ENCODE peak calls at places on chromosomes 5 and 9, in nine cellular contexts. One of them, this sample, is unnamed.

GRCh38 chr9:71909887-71910601 is 949 bp downstream of the ABHD17B start:
- DNase-seq in activated CD8-positive, alpha-beta memory T cell treated with anti-CD3 and anti-CD28 coated beads for 24 hours: peak
- DNase-seq in T-cell: peak
- DNase-seq in Right ventricle myocardium superior: peak
- DNase-seq in activated CD4-positive, alpha-beta T cell treated with anti-CD3 and anti-CD28 coated beads for 48 hours: peak
- DNase-seq in T-helper 1 cell: peak
- DNase-seq in NCI-H774: peak
- DNase-seq in NCI-H748 treated with DMSO at 0.1 percent for 48 hours: peak
- DNase-seq in G401: peak
- DNase-seq in this sample: peak

GRCh38 chr5:95647886-95648860 is 1.6 kb downstream of the RFESD start:
- DNase-seq in activated CD8-positive, alpha-beta memory T cell treated with anti-CD3 and anti-CD28 coated beads for 24 hours: no peak
- DNase-seq in T-cell: no peak
- DNase-seq in Right ventricle myocardium superior: no peak
- DNase-seq in activated CD4-positive, alpha-beta T cell treated with anti-CD3 and anti-CD28 coated beads for 48 hours: no peak
- DNase-seq in T-helper 1 cell: no peak
- DNase-seq in NCI-H774: no peak
- DNase-seq in NCI-H748 treated with DMSO at 0.1 percent for 48 hours: no peak
- DNase-seq in G401: peak
- DNase-seq in this sample: no peak

GRCh38 chr5:73118331-73119011 is 1.9 kb upstream of the TMEM171 start:
- DNase-seq in activated CD8-positive, alpha-beta memory T cell treated with anti-CD3 and anti-CD28 coated beads for 24 hours: no peak
- DNase-seq in T-cell: no peak
- DNase-seq in Right ventricle myocardium superior: no peak
- DNase-seq in activated CD4-positive, alpha-beta T cell treated with anti-CD3 and anti-CD28 coated beads for 48 hours: no peak
- DNase-seq in T-helper 1 cell: no peak
- DNase-seq in NCI-H774: peak
- DNase-seq in NCI-H748 treated with DMSO at 0.1 percent for 48 hours: no peak
- DNase-seq in G401: no peak
- DNase-seq in this sample: no peak

GRCh38 chr5:113487779-113488644 is at the start of gene MCC:
- DNase-seq in activated CD8-positive, alpha-beta memory T cell treated with anti-CD3 and anti-CD28 coated beads for 24 hours: peak
- DNase-seq in T-cell: peak
- DNase-seq in Right ventricle myocardium superior: peak
- DNase-seq in activated CD4-positive, alpha-beta T cell treated with anti-CD3 and anti-CD28 coated beads for 48 hours: peak
- DNase-seq in T-helper 1 cell: peak
- DNase-seq in NCI-H774: peak
- DNase-seq in NCI-H748 treated with DMSO at 0.1 percent for 48 hours: peak
- DNase-seq in G401: peak
- DNase-seq in this sample: peak

GRCh38 chr5:114360816-114361723 is 800 bp upstream of the KCNN2 start:
- DNase-seq in activated CD8-positive, alpha-beta memory T cell treated with anti-CD3 and anti-CD28 coated beads for 24 hours: no peak
- DNase-seq in T-cell: no peak
- DNase-seq in Right ventricle myocardium superior: peak
- DNase-seq in activated CD4-positive, alpha-beta T cell treated with anti-CD3 and anti-CD28 coated beads for 48 hours: peak
- DNase-seq in T-helper 1 cell: no peak
- DNase-seq in NCI-H774: no peak
- DNase-seq in NCI-H748 treated with DMSO at 0.1 percent for 48 hours: peak
- DNase-seq in G401: peak
- DNase-seq in this sample: no peak

GRCh38 chr9:21095561-21095960 is 17.8 kb upstream of the IFNB1 start:
- DNase-seq in activated CD8-positive, alpha-beta memory T cell treated with anti-CD3 and anti-CD28 coated beads for 24 hours: no peak
- DNase-seq in T-cell: no peak
- DNase-seq in Right ventricle myocardium superior: no peak
- DNase-seq in activated CD4-positive, alpha-beta T cell treated with anti-CD3 and anti-CD28 coated beads for 48 hours: no peak
- DNase-seq in T-helper 1 cell: no peak
- DNase-seq in NCI-H774: no peak
- DNase-seq in NCI-H748 treated with DMSO at 0.1 percent for 48 hours: no peak
- DNase-seq in G401: no peak
- DNase-seq in this sample: no peak

GRCh38 chr9:29830815-29831214 is 2257.5 kb upstream of the C9orf72 start:
- DNase-seq in activated CD8-positive, alpha-beta memory T cell treated with anti-CD3 and anti-CD28 coated beads for 24 hours: no peak
- DNase-seq in T-cell: no peak
- DNase-seq in Right ventricle myocardium superior: no peak
- DNase-seq in activated CD4-positive, alpha-beta T cell treated with anti-CD3 and anti-CD28 coated beads for 48 hours: no peak
- DNase-seq in T-helper 1 cell: no peak
- DNase-seq in NCI-H774: no peak
- DNase-seq in NCI-H748 treated with DMSO at 0.1 percent for 48 hours: peak
- DNase-seq in G401: peak
- DNase-seq in this sample: no peak

GRCh38 chr5:57675236-57675635 is 192.6 kb upstream of the ACTBL2 start:
- DNase-seq in activated CD8-positive, alpha-beta memory T cell treated with anti-CD3 and anti-CD28 coated beads for 24 hours: no peak
- DNase-seq in T-cell: no peak
- DNase-seq in Right ventricle myocardium superior: no peak
- DNase-seq in activated CD4-positive, alpha-beta T cell treated with anti-CD3 and anti-CD28 coated beads for 48 hours: no peak
- DNase-seq in T-helper 1 cell: no peak
- DNase-seq in NCI-H774: no peak
- DNase-seq in NCI-H748 treated with DMSO at 0.1 percent for 48 hours: no peak
- DNase-seq in G401: no peak
- DNase-seq in this sample: no peak

GRCh38 chr5:122951658-122952057 is 84.9 kb downstream of the PPIC start:
- DNase-seq in activated CD8-positive, alpha-beta memory T cell treated with anti-CD3 and anti-CD28 coated beads for 24 hours: no peak
- DNase-seq in T-cell: no peak
- DNase-seq in Right ventricle myocardium superior: no peak
- DNase-seq in activated CD4-positive, alpha-beta T cell treated with anti-CD3 and anti-CD28 coated beads for 48 hours: no peak
- DNase-seq in T-helper 1 cell: no peak
- DNase-seq in NCI-H774: no peak
- DNase-seq in NCI-H748 treated with DMSO at 0.1 percent for 48 hours: no peak
- DNase-seq in G401: no peak
- DNase-seq in this sample: no peak

GRCh38 chr5:26807231-26808199 is 230.9 kb downstream of the CDH9 start:
- DNase-seq in activated CD8-positive, alpha-beta memory T cell treated with anti-CD3 and anti-CD28 coated beads for 24 hours: no peak
- DNase-seq in T-cell: no peak
- DNase-seq in Right ventricle myocardium superior: no peak
- DNase-seq in activated CD4-positive, alpha-beta T cell treated with anti-CD3 and anti-CD28 coated beads for 48 hours: no peak
- DNase-seq in T-helper 1 cell: no peak
- DNase-seq in NCI-H774: no peak
- DNase-seq in NCI-H748 treated with DMSO at 0.1 percent for 48 hours: no peak
- DNase-seq in G401: no peak
- DNase-seq in this sample: no peak

GRCh38 chr9:13898957-13899356 is 415.0 kb downstream of the NFIB start:
- DNase-seq in activated CD8-positive, alpha-beta memory T cell treated with anti-CD3 and anti-CD28 coated beads for 24 hours: no peak
- DNase-seq in T-cell: no peak
- DNase-seq in Right ventricle myocardium superior: no peak
- DNase-seq in activated CD4-positive, alpha-beta T cell treated with anti-CD3 and anti-CD28 coated beads for 48 hours: no peak
- DNase-seq in T-helper 1 cell: no peak
- DNase-seq in NCI-H774: no peak
- DNase-seq in NCI-H748 treated with DMSO at 0.1 percent for 48 hours: no peak
- DNase-seq in G401: no peak
- DNase-seq in this sample: no peak

GRCh38 chr9:127943746-127944145 is 6.1 kb upstream of the DPM2 start:
- DNase-seq in activated CD8-positive, alpha-beta memory T cell treated with anti-CD3 and anti-CD28 coated beads for 24 hours: peak
- DNase-seq in T-cell: peak
- DNase-seq in Right ventricle myocardium superior: peak
- DNase-seq in activated CD4-positive, alpha-beta T cell treated with anti-CD3 and anti-CD28 coated beads for 48 hours: peak
- DNase-seq in T-helper 1 cell: peak
- DNase-seq in NCI-H774: peak
- DNase-seq in NCI-H748 treated with DMSO at 0.1 percent for 48 hours: peak
- DNase-seq in G401: peak
- DNase-seq in this sample: peak

GRCh38 chr5:132295505-132296411 is 1.6 kb downstream of the SLC22A4 start:
- DNase-seq in activated CD8-positive, alpha-beta memory T cell treated with anti-CD3 and anti-CD28 coated beads for 24 hours: no peak
- DNase-seq in T-cell: no peak
- DNase-seq in Right ventricle myocardium superior: no peak
- DNase-seq in activated CD4-positive, alpha-beta T cell treated with anti-CD3 and anti-CD28 coated beads for 48 hours: no peak
- DNase-seq in T-helper 1 cell: no peak
- DNase-seq in NCI-H774: no peak
- DNase-seq in NCI-H748 treated with DMSO at 0.1 percent for 48 hours: no peak
- DNase-seq in G401: peak
- DNase-seq in this sample: no peak

GRCh38 chr5:10335711-10336470 is 17.6 kb upstream of the MARCHF6 start:
- DNase-seq in activated CD8-positive, alpha-beta memory T cell treated with anti-CD3 and anti-CD28 coated beads for 24 hours: peak
- DNase-seq in T-cell: no peak
- DNase-seq in Right ventricle myocardium superior: no peak
- DNase-seq in activated CD4-positive, alpha-beta T cell treated with anti-CD3 and anti-CD28 coated beads for 48 hours: no peak
- DNase-seq in T-helper 1 cell: no peak
- DNase-seq in NCI-H774: no peak
- DNase-seq in NCI-H748 treated with DMSO at 0.1 percent for 48 hours: no peak
- DNase-seq in G401: no peak
- DNase-seq in this sample: no peak

GRCh38 chr5:151072234-151073025 is 8.4 kb downstream of the TNIP1 start:
- DNase-seq in activated CD8-positive, alpha-beta memory T cell treated with anti-CD3 and anti-CD28 coated beads for 24 hours: no peak
- DNase-seq in T-cell: no peak
- DNase-seq in Right ventricle myocardium superior: no peak
- DNase-seq in activated CD4-positive, alpha-beta T cell treated with anti-CD3 and anti-CD28 coated beads for 48 hours: no peak
- DNase-seq in T-helper 1 cell: no peak
- DNase-seq in NCI-H774: no peak
- DNase-seq in NCI-H748 treated with DMSO at 0.1 percent for 48 hours: no peak
- DNase-seq in G401: no peak
- DNase-seq in this sample: no peak

GRCh38 chr9:5698004-5698403 is 69.1 kb downstream of the RIC1 start:
- DNase-seq in activated CD8-positive, alpha-beta memory T cell treated with anti-CD3 and anti-CD28 coated beads for 24 hours: no peak
- DNase-seq in T-cell: no peak
- DNase-seq in Right ventricle myocardium superior: no peak
- DNase-seq in activated CD4-positive, alpha-beta T cell treated with anti-CD3 and anti-CD28 coated beads for 48 hours: no peak
- DNase-seq in T-helper 1 cell: no peak
- DNase-seq in NCI-H774: no peak
- DNase-seq in NCI-H748 treated with DMSO at 0.1 percent for 48 hours: no peak
- DNase-seq in G401: no peak
- DNase-seq in this sample: no peak

GRCh38 chr5:126972062-126972895 is 58.1 kb downstream of the MARCHF3 start:
- DNase-seq in activated CD8-positive, alpha-beta memory T cell treated with anti-CD3 and anti-CD28 coated beads for 24 hours: peak
- DNase-seq in T-cell: peak
- DNase-seq in Right ventricle myocardium superior: no peak
- DNase-seq in activated CD4-positive, alpha-beta T cell treated with anti-CD3 and anti-CD28 coated beads for 48 hours: peak
- DNase-seq in T-helper 1 cell: no peak
- DNase-seq in NCI-H774: no peak
- DNase-seq in NCI-H748 treated with DMSO at 0.1 percent for 48 hours: no peak
- DNase-seq in G401: no peak
- DNase-seq in this sample: no peak

GRCh38 chr5:32710859-32711692 is at the start of gene NPR3:
- DNase-seq in activated CD8-positive, alpha-beta memory T cell treated with anti-CD3 and anti-CD28 coated beads for 24 hours: no peak
- DNase-seq in T-cell: no peak
- DNase-seq in Right ventricle myocardium superior: peak
- DNase-seq in activated CD4-positive, alpha-beta T cell treated with anti-CD3 and anti-CD28 coated beads for 48 hours: peak
- DNase-seq in T-helper 1 cell: no peak
- DNase-seq in NCI-H774: no peak
- DNase-seq in NCI-H748 treated with DMSO at 0.1 percent for 48 hours: peak
- DNase-seq in G401: no peak
- DNase-seq in this sample: no peak

GRCh38 chr5:157109744-157110143 is 900 bp upstream of the HAVCR2 start:
- DNase-seq in activated CD8-positive, alpha-beta memory T cell treated with anti-CD3 and anti-CD28 coated beads for 24 hours: no peak
- DNase-seq in T-cell: peak
- DNase-seq in Right ventricle myocardium superior: no peak
- DNase-seq in activated CD4-positive, alpha-beta T cell treated with anti-CD3 and anti-CD28 coated beads for 48 hours: peak
- DNase-seq in T-helper 1 cell: no peak
- DNase-seq in NCI-H774: no peak
- DNase-seq in NCI-H748 treated with DMSO at 0.1 percent for 48 hours: no peak
- DNase-seq in G401: no peak
- DNase-seq in this sample: no peak

GRCh38 chr5:3346111-3346820 is 249.4 kb upstream of the IRX1 start:
- DNase-seq in activated CD8-positive, alpha-beta memory T cell treated with anti-CD3 and anti-CD28 coated beads for 24 hours: no peak
- DNase-seq in T-cell: no peak
- DNase-seq in Right ventricle myocardium superior: no peak
- DNase-seq in activated CD4-positive, alpha-beta T cell treated with anti-CD3 and anti-CD28 coated beads for 48 hours: no peak
- DNase-seq in T-helper 1 cell: no peak
- DNase-seq in NCI-H774: no peak
- DNase-seq in NCI-H748 treated with DMSO at 0.1 percent for 48 hours: no peak
- DNase-seq in G401: no peak
- DNase-seq in this sample: no peak

GRCh38 chr5:1781726-1782384 is 17.8 kb downstream of the MRPL36 start:
- DNase-seq in activated CD8-positive, alpha-beta memory T cell treated with anti-CD3 and anti-CD28 coated beads for 24 hours: no peak
- DNase-seq in T-cell: no peak
- DNase-seq in Right ventricle myocardium superior: peak
- DNase-seq in activated CD4-positive, alpha-beta T cell treated with anti-CD3 and anti-CD28 coated beads for 48 hours: no peak
- DNase-seq in T-helper 1 cell: no peak
- DNase-seq in NCI-H774: no peak
- DNase-seq in NCI-H748 treated with DMSO at 0.1 percent for 48 hours: no peak
- DNase-seq in G401: no peak
- DNase-seq in this sample: no peak

GRCh38 chr5:111584651-111585050 is 72.3 kb upstream of the STARD4 start:
- DNase-seq in activated CD8-positive, alpha-beta memory T cell treated with anti-CD3 and anti-CD28 coated beads for 24 hours: no peak
- DNase-seq in T-cell: no peak
- DNase-seq in Right ventricle myocardium superior: no peak
- DNase-seq in activated CD4-positive, alpha-beta T cell treated with anti-CD3 and anti-CD28 coated beads for 48 hours: no peak
- DNase-seq in T-helper 1 cell: no peak
- DNase-seq in NCI-H774: no peak
- DNase-seq in NCI-H748 treated with DMSO at 0.1 percent for 48 hours: no peak
- DNase-seq in G401: no peak
- DNase-seq in this sample: no peak

GRCh38 chr9:94920439-94920951 is 194.0 kb downstream of the AOPEP start:
- DNase-seq in activated CD8-positive, alpha-beta memory T cell treated with anti-CD3 and anti-CD28 coated beads for 24 hours: no peak
- DNase-seq in T-cell: no peak
- DNase-seq in Right ventricle myocardium superior: peak
- DNase-seq in activated CD4-positive, alpha-beta T cell treated with anti-CD3 and anti-CD28 coated beads for 48 hours: no peak
- DNase-seq in T-helper 1 cell: no peak
- DNase-seq in NCI-H774: no peak
- DNase-seq in NCI-H748 treated with DMSO at 0.1 percent for 48 hours: no peak
- DNase-seq in G401: no peak
- DNase-seq in this sample: no peak

GRCh38 chr9:126647585-126648110 is 33.9 kb downstream of the LMX1B start:
- DNase-seq in activated CD8-positive, alpha-beta memory T cell treated with anti-CD3 and anti-CD28 coated beads for 24 hours: no peak
- DNase-seq in T-cell: no peak
- DNase-seq in Right ventricle myocardium superior: no peak
- DNase-seq in activated CD4-positive, alpha-beta T cell treated with anti-CD3 and anti-CD28 coated beads for 48 hours: no peak
- DNase-seq in T-helper 1 cell: no peak
- DNase-seq in NCI-H774: no peak
- DNase-seq in NCI-H748 treated with DMSO at 0.1 percent for 48 hours: no peak
- DNase-seq in G401: no peak
- DNase-seq in this sample: no peak

GRCh38 chr5:125088522-125089105 is 342.2 kb upstream of the ZNF608 start:
- DNase-seq in activated CD8-positive, alpha-beta memory T cell treated with anti-CD3 and anti-CD28 coated beads for 24 hours: no peak
- DNase-seq in T-cell: no peak
- DNase-seq in Right ventricle myocardium superior: no peak
- DNase-seq in activated CD4-positive, alpha-beta T cell treated with anti-CD3 and anti-CD28 coated beads for 48 hours: no peak
- DNase-seq in T-helper 1 cell: no peak
- DNase-seq in NCI-H774: no peak
- DNase-seq in NCI-H748 treated with DMSO at 0.1 percent for 48 hours: no peak
- DNase-seq in G401: no peak
- DNase-seq in this sample: no peak

GRCh38 chr5:171207256-171207866 is 101.7 kb upstream of the TLX3 start:
- DNase-seq in activated CD8-positive, alpha-beta memory T cell treated with anti-CD3 and anti-CD28 coated beads for 24 hours: no peak
- DNase-seq in T-cell: peak
- DNase-seq in Right ventricle myocardium superior: no peak
- DNase-seq in activated CD4-positive, alpha-beta T cell treated with anti-CD3 and anti-CD28 coated beads for 48 hours: peak
- DNase-seq in T-helper 1 cell: no peak
- DNase-seq in NCI-H774: no peak
- DNase-seq in NCI-H748 treated with DMSO at 0.1 percent for 48 hours: peak
- DNase-seq in G401: peak
- DNase-seq in this sample: no peak

GRCh38 chr9:130143974-130144373 is 28.2 kb upstream of the NCS1 start:
- DNase-seq in activated CD8-positive, alpha-beta memory T cell treated with anti-CD3 and anti-CD28 coated beads for 24 hours: no peak
- DNase-seq in T-cell: no peak
- DNase-seq in Right ventricle myocardium superior: peak
- DNase-seq in activated CD4-positive, alpha-beta T cell treated with anti-CD3 and anti-CD28 coated beads for 48 hours: no peak
- DNase-seq in T-helper 1 cell: no peak
- DNase-seq in NCI-H774: no peak
- DNase-seq in NCI-H748 treated with DMSO at 0.1 percent for 48 hours: no peak
- DNase-seq in G401: no peak
- DNase-seq in this sample: no peak

GRCh38 chr5:61332369-61332745 is 299 bp downstream of the ZSWIM6 start:
- DNase-seq in activated CD8-positive, alpha-beta memory T cell treated with anti-CD3 and anti-CD28 coated beads for 24 hours: no peak
- DNase-seq in T-cell: no peak
- DNase-seq in Right ventricle myocardium superior: peak
- DNase-seq in activated CD4-positive, alpha-beta T cell treated with anti-CD3 and anti-CD28 coated beads for 48 hours: peak
- DNase-seq in T-helper 1 cell: peak
- DNase-seq in NCI-H774: peak
- DNase-seq in NCI-H748 treated with DMSO at 0.1 percent for 48 hours: peak
- DNase-seq in G401: peak
- DNase-seq in this sample: peak

GRCh38 chr9:135990468-135991429 is 29.6 kb upstream of the UBAC1 start:
- DNase-seq in activated CD8-positive, alpha-beta memory T cell treated with anti-CD3 and anti-CD28 coated beads for 24 hours: peak
- DNase-seq in T-cell: peak
- DNase-seq in Right ventricle myocardium superior: no peak
- DNase-seq in activated CD4-positive, alpha-beta T cell treated with anti-CD3 and anti-CD28 coated beads for 48 hours: peak
- DNase-seq in T-helper 1 cell: peak
- DNase-seq in NCI-H774: peak
- DNase-seq in NCI-H748 treated with DMSO at 0.1 percent for 48 hours: no peak
- DNase-seq in G401: peak
- DNase-seq in this sample: peak

GRCh38 chr5:58794875-58795274 is 212.0 kb downstream of the RAB3C start:
- DNase-seq in activated CD8-positive, alpha-beta memory T cell treated with anti-CD3 and anti-CD28 coated beads for 24 hours: no peak
- DNase-seq in T-cell: no peak
- DNase-seq in Right ventricle myocardium superior: no peak
- DNase-seq in activated CD4-positive, alpha-beta T cell treated with anti-CD3 and anti-CD28 coated beads for 48 hours: peak
- DNase-seq in T-helper 1 cell: no peak
- DNase-seq in NCI-H774: no peak
- DNase-seq in NCI-H748 treated with DMSO at 0.1 percent for 48 hours: no peak
- DNase-seq in G401: no peak
- DNase-seq in this sample: no peak

GRCh38 chr9:37574996-37575395 is 1.2 kb downstream of the FBXO10 start:
- DNase-seq in activated CD8-positive, alpha-beta memory T cell treated with anti-CD3 and anti-CD28 coated beads for 24 hours: no peak
- DNase-seq in T-cell: no peak
- DNase-seq in Right ventricle myocardium superior: no peak
- DNase-seq in activated CD4-positive, alpha-beta T cell treated with anti-CD3 and anti-CD28 coated beads for 48 hours: no peak
- DNase-seq in T-helper 1 cell: no peak
- DNase-seq in NCI-H774: no peak
- DNase-seq in NCI-H748 treated with DMSO at 0.1 percent for 48 hours: no peak
- DNase-seq in G401: peak
- DNase-seq in this sample: no peak